ENCODE peak calls at places on chromosomes 2 and 18, in nine cellular contexts. O, I, E, N, M, J, P, W and G are unnamed samples.

GRCh38 chr2:40690036-40690435 is 238.1 kb upstream of the SLC8A1 start:
- DNase-seq in W (no peak), E (no peak), N (no peak), P (no peak), M (no peak), I (no peak), O (no peak), J (no peak), G (no peak)

GRCh38 chr2:101375653-101376052 is 11.7 kb downstream of the CREG2 start:
- DNase-seq in E (no peak), P (no peak), W (no peak), O (no peak), N (no peak), I (no peak), M (no peak), J (no peak), G (no peak)

GRCh38 chr2:238493411-238493810 is 66.7 kb downstream of the ASB1 start:
- DNase-seq in P (no peak), O (no peak), M (no peak), W (no peak), J (no peak), N (no peak), E (no peak), I (no peak), G (no peak)

GRCh38 chr2:142179686-142180085 is 48.9 kb upstream of the LRP1B start:
- DNase-seq in I (no peak), O (no peak), J (no peak), P (no peak), N (no peak), W (no peak), M (no peak), E (no peak), G (no peak)

GRCh38 chr2:3461781-3462492 is 57.4 kb downstream of the ADI1 start:
- DNase-seq in E (peak; percentile 56), W (no peak), M (no peak), J (peak; percentile 48), O (peak; percentile 80), I (peak; percentile 51), N (peak; percentile 62), P (no peak), G (no peak)

GRCh38 chr18:33821503-33821902 is 243.5 kb downstream of the ASXL3 start:
- DNase-seq in O (no peak), P (no peak), W (no peak), J (no peak), M (no peak), I (no peak), N (peak; percentile 53), E (no peak), G (peak; percentile 40)

GRCh38 chr2:31020713-31021112 is 117.5 kb downstream of the GALNT14 start:
- DNase-seq in P (no peak), O (no peak), J (no peak), I (no peak), N (no peak), M (no peak), E (no peak), W (peak; percentile 55), G (no peak)

GRCh38 chr2:86025229-86025820 is 80.4 kb downstream of the POLR1A start:
- DNase-seq in J (no peak), W (no peak), E (peak; percentile 57), M (no peak), P (no peak), O (no peak), N (no peak), I (no peak), G (no peak)

GRCh38 chr2:190653931-190654330 is 5.0 kb downstream of the NAB1 start:
- DNase-seq in W (no peak), N (no peak), P (no peak), O (no peak), J (no peak), I (no peak), M (no peak), E (no peak), G (no peak)

GRCh38 chr2:100599566-100599965 is 36.8 kb downstream of the PDCL3 start:
- DNase-seq in E (no peak), J (no peak), N (no peak), W (no peak), O (no peak), I (no peak), M (no peak), P (no peak), G (no peak)

GRCh38 chr2:144583741-144584453 is 64.0 kb upstream of the ZEB2 start:
- DNase-seq in P (no peak), E (peak; percentile 13), M (no peak), W (no peak), O (no peak), N (no peak), I (no peak), J (no peak), G (peak; percentile 29)

GRCh38 chr18:52510139-52510538 is 170.1 kb downstream of the DCC start:
- DNase-seq in J (no peak), O (no peak), W (no peak), I (no peak), P (no peak), E (no peak), M (no peak), N (no peak), G (no peak)

GRCh38 chr18:51151568-51152511 is 45.6 kb downstream of the MEX3C start:
- DNase-seq in P (no peak), N (no peak), E (no peak), I (no peak), M (no peak), O (no peak), J (no peak), W (no peak), G (no peak)

GRCh38 chr2:157777425-157777824 is 98.7 kb downstream of the ACVR1 start:
- DNase-seq in J (no peak), M (peak; percentile 56), P (peak; percentile 34), I (no peak), W (no peak), E (peak; percentile 56), N (peak; percentile 52), O (peak; percentile 59), G (no peak)

GRCh38 chr2:12714391-12715221 is 2.1 kb upstream of the TRIB2 start:
- DNase-seq in P (no peak), O (peak; percentile 74), W (no peak), J (no peak), N (no peak), I (no peak), E (no peak), M (no peak), G (no peak)

GRCh38 chr2:156459720-156460119 is 23.5 kb downstream of the GPD2 start:
- DNase-seq in W (no peak), O (no peak), I (no peak), E (no peak), N (peak; percentile 73), J (no peak), M (no peak), P (no peak), G (no peak)

GRCh38 chr2:228768818-228769217 is 502.3 kb downstream of the PID1 start:
- DNase-seq in P (no peak), J (no peak), M (no peak), I (no peak), N (no peak), E (no peak), O (peak; percentile 58), W (no peak), G (no peak)

GRCh38 chr2:228774548-228774947 is 496.5 kb downstream of the PID1 start:
- DNase-seq in O (no peak), J (no peak), N (no peak), W (no peak), E (no peak), I (no peak), M (no peak), P (no peak), G (no peak)

GRCh38 chr2:228767196-228767595 is 503.9 kb downstream of the PID1 start:
- DNase-seq in W (no peak), O (no peak), I (no peak), P (no peak), J (no peak), M (no peak), E (no peak), N (no peak), G (no peak)

GRCh38 chr2:228771719-228772254 is 499.3 kb downstream of the PID1 start:
- DNase-seq in N (no peak), I (no peak), W (no peak), P (no peak), O (no peak), M (no peak), E (no peak), J (no peak), G (no peak)

DNA sequence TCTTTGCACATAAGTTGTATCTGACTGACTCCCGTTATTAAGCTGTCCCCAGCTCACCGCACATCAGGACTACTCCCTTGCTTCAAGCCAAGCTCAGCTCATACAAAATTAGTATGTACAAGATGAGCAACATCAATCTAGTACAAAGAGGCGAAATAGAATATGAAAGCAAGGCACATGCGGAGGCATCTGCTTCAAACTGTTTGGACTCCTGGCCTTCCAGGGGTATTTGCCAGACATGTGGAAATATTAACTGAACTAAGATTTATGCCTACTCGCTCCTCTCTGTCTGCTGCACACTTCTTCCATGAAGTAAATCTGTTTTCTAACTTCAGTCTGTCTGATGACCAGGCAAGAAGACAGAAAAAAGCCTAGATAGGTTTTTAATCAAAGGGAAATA is 499.8 kb downstream of the PID1 start:
- DNase-seq in O (no peak), I (peak; percentile 78), W (no peak), E (no peak), P (no peak), N (no peak), J (no peak), M (no peak), G (no peak)
- H3K27ac ChIP-seq in O (no peak overlapping the region), I (peak overlapping the region; percentile 60), W (peak overlapping the region; percentile 27), E (no peak overlapping the region), P (no peak overlapping the region), N (peak overlapping the region; percentile 38), J (no peak overlapping the region), M (no peak overlapping the region), G (no peak overlapping the region)

GRCh38 chr2:149597050-149598013 is 9.8 kb upstream of the MMADHC start:
- DNase-seq in N (peak; percentile 68), I (peak; percentile 62), J (peak; percentile 57), E (peak; percentile 83), P (peak; percentile 9), W (no peak), O (peak; percentile 82), M (no peak), G (peak; percentile 66)
- H3K27ac ChIP-seq in N (no peak overlapping the region), I (no peak overlapping the region), J (no peak overlapping the region), E (peak overlapping the region; percentile 68), P (no peak overlapping the region), W (no peak overlapping the region), O (no peak overlapping the region), M (no peak overlapping the region), G (peak overlapping the region; percentile 34)

GRCh38 chr2:88066543-88066942 is 1.1 kb upstream of the SMYD1 start:
- DNase-seq in J (no peak), I (no peak), M (no peak), P (no peak), O (peak; percentile 36), E (no peak), N (no peak), W (no peak), G (no peak)
- H3K27ac ChIP-seq in J (no peak overlapping the region), I (no peak overlapping the region), M (no peak overlapping the region), P (no peak overlapping the region), O (peak overlapping the region; percentile 92), E (no peak overlapping the region), N (no peak overlapping the region), W (no peak overlapping the region), G (no peak overlapping the region)

DNA sequence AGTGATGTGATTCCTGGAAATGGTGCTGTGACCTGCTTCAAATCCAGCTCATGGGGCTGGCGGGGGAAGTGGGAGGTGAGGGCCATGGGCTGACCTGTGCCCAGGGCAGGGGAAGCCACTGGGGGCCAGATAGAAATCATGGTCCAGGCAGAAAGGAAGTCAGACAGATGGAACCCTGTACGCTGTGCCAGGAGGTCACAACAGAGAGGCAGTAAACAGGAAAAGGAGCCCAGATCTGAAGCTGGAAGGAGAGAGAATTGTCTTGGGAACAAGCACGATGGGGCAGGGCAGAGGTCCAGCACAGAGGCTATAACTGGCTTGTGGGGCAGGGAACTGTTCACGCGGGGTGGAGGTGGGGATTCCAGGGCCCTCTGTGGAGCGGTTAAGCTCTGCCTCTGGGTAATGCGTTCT is 76.0 kb downstream of the RNF144A start:
- DNase-seq in N (no peak), I (no peak), M (peak; percentile 85), J (no peak), E (no peak), P (no peak), O (no peak), W (no peak), G (no peak)
- H3K27ac ChIP-seq in N (no peak overlapping the region), I (peak overlapping the region; percentile 27), M (peak overlapping the region; percentile 96), J (no peak overlapping the region), E (no peak overlapping the region), P (no peak overlapping the region), O (no peak overlapping the region), W (no peak overlapping the region), G (no peak overlapping the region)